ENCODE peak calls at places on chromosomes 16 and 17, in five cellular contexts. One of them, this sample, is unnamed.

GRCh38 chr17:63820963-63821561 is 6.2 kb upstream of the PSMC5 start:
- DNase-seq in HTR-8/SVneo: no peak
- DNase-seq in kidney tubule cell: no peak
- DNase-seq in neural crest cell: no peak
- DNase-seq in RKO: no peak
- DNase-seq in this sample: no peak

GRCh38 chr17:19263621-19264010 is 26.4 kb downstream of the EPN2 start:
- DNase-seq in HTR-8/SVneo: no peak
- DNase-seq in kidney tubule cell: peak; percentile 68
- DNase-seq in neural crest cell: no peak
- DNase-seq in RKO: peak; percentile 22
- DNase-seq in this sample: no peak

GRCh38 chr17:80981062-80981902 is 10.4 kb upstream of the CHMP6 start:
- DNase-seq in HTR-8/SVneo: peak; percentile 56
- DNase-seq in kidney tubule cell: no peak
- DNase-seq in neural crest cell: peak; percentile 71
- DNase-seq in RKO: no peak
- DNase-seq in this sample: peak; percentile 22

GRCh38 chr16:58500329-58501241 is 642 bp downstream of the NDRG4 start:
- DNase-seq in HTR-8/SVneo: no peak
- DNase-seq in kidney tubule cell: peak; percentile 18
- DNase-seq in neural crest cell: no peak
- DNase-seq in RKO: no peak
- DNase-seq in this sample: no peak

GRCh38 chr17:65025288-65025687 is 31.3 kb downstream of the GNA13 start:
- DNase-seq in HTR-8/SVneo: no peak
- DNase-seq in kidney tubule cell: peak; percentile 35
- DNase-seq in neural crest cell: no peak
- DNase-seq in RKO: no peak
- DNase-seq in this sample: no peak

GRCh38 chr16:77431131-77431670 is 3.6 kb downstream of the ADAMTS18 start:
- DNase-seq in HTR-8/SVneo: no peak
- DNase-seq in kidney tubule cell: no peak
- DNase-seq in neural crest cell: no peak
- DNase-seq in RKO: no peak
- DNase-seq in this sample: no peak

GRCh38 chr16:89476379-89476778 is 14.0 kb downstream of the ANKRD11 start:
- DNase-seq in HTR-8/SVneo: no peak
- DNase-seq in kidney tubule cell: no peak
- DNase-seq in neural crest cell: no peak
- DNase-seq in RKO: no peak
- DNase-seq in this sample: no peak

GRCh38 chr17:72392056-72393010 is 271.5 kb downstream of the SOX9 start:
- DNase-seq in HTR-8/SVneo: no peak
- DNase-seq in kidney tubule cell: peak; percentile 99
- DNase-seq in neural crest cell: no peak
- DNase-seq in RKO: no peak
- DNase-seq in this sample: peak; percentile 99

GRCh38 chr16:84841787-84842300 is 22.1 kb downstream of the CRISPLD2 start:
- DNase-seq in HTR-8/SVneo: no peak
- DNase-seq in kidney tubule cell: peak; percentile 76
- DNase-seq in neural crest cell: no peak
- DNase-seq in RKO: no peak
- DNase-seq in this sample: no peak

GRCh38 chr17:58630883-58631522 is 60.8 kb downstream of the TEX14 start:
- DNase-seq in HTR-8/SVneo: no peak
- DNase-seq in kidney tubule cell: no peak
- DNase-seq in neural crest cell: peak; percentile 26
- DNase-seq in RKO: no peak
- DNase-seq in this sample: no peak

This sample was measured in ACHN.